ENCODE peak calls at places on chromosomes 6 and 20, in ten cellular contexts. One of them, this sample, is unnamed.

GRCh38 chr6:101806241-101806640 is 412.7 kb downstream of the GRIK2 start:
- DNase-seq in OCI-LY7: no peak
- DNase-seq in A673: no peak
- DNase-seq in left ventricle myocardium inferior: no peak
- DNase-seq in right cardiac atrium: no peak
- DNase-seq in fibroblast of lung: peak
- DNase-seq in transverse colon: no peak
- DNase-seq in CD8-positive, alpha-beta memory T cell: no peak
- DNase-seq in esophagus squamous epithelium: no peak
- DNase-seq in kidney: no peak
- DNase-seq in this sample: no peak

GRCh38 chr6:2767327-2767985 is 2.3 kb downstream of the WRNIP1 start:
- DNase-seq in right cardiac atrium: no peak
- DNase-seq in CD8-positive, alpha-beta memory T cell: no peak
- DNase-seq in fibroblast of lung: no peak
- DNase-seq in OCI-LY7: peak
- DNase-seq in esophagus squamous epithelium: no peak
- DNase-seq in A673: no peak
- DNase-seq in kidney: no peak
- DNase-seq in transverse colon: no peak
- DNase-seq in left ventricle myocardium inferior: no peak
- DNase-seq in this sample: no peak

GRCh38 chr6:35730745-35731413 is 6.0 kb upstream of the ARMC12 start:
- DNase-seq in right cardiac atrium: peak
- DNase-seq in transverse colon: no peak
- DNase-seq in OCI-LY7: peak
- DNase-seq in left ventricle myocardium inferior: no peak
- DNase-seq in esophagus squamous epithelium: no peak
- DNase-seq in kidney: no peak
- DNase-seq in CD8-positive, alpha-beta memory T cell: no peak
- DNase-seq in A673: no peak
- DNase-seq in fibroblast of lung: no peak
- DNase-seq in this sample: no peak

GRCh38 chr6:154604120-154604519 is 93.6 kb upstream of the CNKSR3 start:
- DNase-seq in left ventricle myocardium inferior: no peak
- DNase-seq in A673: no peak
- DNase-seq in right cardiac atrium: no peak
- DNase-seq in fibroblast of lung: no peak
- DNase-seq in kidney: no peak
- DNase-seq in CD8-positive, alpha-beta memory T cell: no peak
- DNase-seq in esophagus squamous epithelium: no peak
- DNase-seq in transverse colon: no peak
- DNase-seq in OCI-LY7: no peak
- DNase-seq in this sample: no peak

GRCh38 chr6:43916091-43916923 is 146.3 kb downstream of the VEGFA start:
- DNase-seq in esophagus squamous epithelium: no peak
- DNase-seq in kidney: peak
- DNase-seq in CD8-positive, alpha-beta memory T cell: no peak
- DNase-seq in transverse colon: no peak
- DNase-seq in right cardiac atrium: no peak
- DNase-seq in fibroblast of lung: peak
- DNase-seq in left ventricle myocardium inferior: no peak
- DNase-seq in OCI-LY7: no peak
- DNase-seq in A673: no peak
- DNase-seq in this sample: no peak

GRCh38 chr20:50916257-50916656 is 15.0 kb downstream of the ADNP start:
- DNase-seq in left ventricle myocardium inferior: no peak
- DNase-seq in right cardiac atrium: no peak
- DNase-seq in A673: peak
- DNase-seq in esophagus squamous epithelium: no peak
- DNase-seq in transverse colon: no peak
- DNase-seq in kidney: no peak
- DNase-seq in OCI-LY7: no peak
- DNase-seq in fibroblast of lung: peak
- DNase-seq in CD8-positive, alpha-beta memory T cell: no peak
- DNase-seq in this sample: no peak

GRCh38 chr6:39307462-39307861 is 6.8 kb downstream of the KCNK17 start:
- DNase-seq in fibroblast of lung: no peak
- DNase-seq in OCI-LY7: no peak
- DNase-seq in CD8-positive, alpha-beta memory T cell: no peak
- DNase-seq in kidney: no peak
- DNase-seq in right cardiac atrium: no peak
- DNase-seq in esophagus squamous epithelium: no peak
- DNase-seq in transverse colon: no peak
- DNase-seq in left ventricle myocardium inferior: no peak
- DNase-seq in A673: no peak
- DNase-seq in this sample: no peak

GRCh38 chr20:62824476-62825287 is 7.8 kb downstream of the COL9A3 start:
- DNase-seq in A673: peak
- DNase-seq in fibroblast of lung: peak
- DNase-seq in esophagus squamous epithelium: no peak
- DNase-seq in transverse colon: peak
- DNase-seq in kidney: peak
- DNase-seq in OCI-LY7: peak
- DNase-seq in right cardiac atrium: no peak
- DNase-seq in left ventricle myocardium inferior: no peak
- DNase-seq in CD8-positive, alpha-beta memory T cell: no peak
- DNase-seq in this sample: peak

GRCh38 chr6:41970436-41970846 is 28.8 kb upstream of the CCND3 start:
- DNase-seq in esophagus squamous epithelium: no peak
- DNase-seq in fibroblast of lung: peak
- DNase-seq in kidney: no peak
- DNase-seq in left ventricle myocardium inferior: no peak
- DNase-seq in right cardiac atrium: peak
- DNase-seq in transverse colon: no peak
- DNase-seq in OCI-LY7: peak
- DNase-seq in A673: peak
- DNase-seq in CD8-positive, alpha-beta memory T cell: no peak
- DNase-seq in this sample: no peak

GRCh38 chr6:42960243-42961019 is at the start of gene GNMT:
- DNase-seq in CD8-positive, alpha-beta memory T cell: no peak
- DNase-seq in kidney: peak
- DNase-seq in fibroblast of lung: peak
- DNase-seq in esophagus squamous epithelium: no peak
- DNase-seq in OCI-LY7: no peak
- DNase-seq in A673: no peak
- DNase-seq in transverse colon: peak
- DNase-seq in right cardiac atrium: peak
- DNase-seq in left ventricle myocardium inferior: peak
- DNase-seq in this sample: peak

GRCh38 chr6:131894735-131895424 is 56.3 kb downstream of the CCN2 start:
- DNase-seq in OCI-LY7: no peak
- DNase-seq in left ventricle myocardium inferior: no peak
- DNase-seq in kidney: no peak
- DNase-seq in esophagus squamous epithelium: no peak
- DNase-seq in right cardiac atrium: no peak
- DNase-seq in A673: no peak
- DNase-seq in fibroblast of lung: no peak
- DNase-seq in CD8-positive, alpha-beta memory T cell: no peak
- DNase-seq in transverse colon: peak
- DNase-seq in this sample: no peak

GRCh38 chr6:140480852-140481251 is 1106.4 kb upstream of the CITED2 start:
- DNase-seq in transverse colon: no peak
- DNase-seq in OCI-LY7: no peak
- DNase-seq in CD8-positive, alpha-beta memory T cell: no peak
- DNase-seq in A673: no peak
- DNase-seq in fibroblast of lung: peak
- DNase-seq in left ventricle myocardium inferior: peak
- DNase-seq in esophagus squamous epithelium: no peak
- DNase-seq in right cardiac atrium: no peak
- DNase-seq in kidney: no peak
- DNase-seq in this sample: no peak

GRCh38 chr6:4647414-4648365 is 128.5 kb upstream of the CDYL start:
- DNase-seq in A673: peak
- DNase-seq in CD8-positive, alpha-beta memory T cell: no peak
- DNase-seq in left ventricle myocardium inferior: peak
- DNase-seq in esophagus squamous epithelium: no peak
- DNase-seq in right cardiac atrium: peak
- DNase-seq in OCI-LY7: peak
- DNase-seq in transverse colon: peak
- DNase-seq in fibroblast of lung: peak
- DNase-seq in kidney: peak
- DNase-seq in this sample: no peak

GRCh38 chr6:136524936-136525413 is 25.2 kb downstream of the MAP7 start:
- DNase-seq in right cardiac atrium: no peak
- DNase-seq in CD8-positive, alpha-beta memory T cell: no peak
- DNase-seq in kidney: no peak
- DNase-seq in transverse colon: no peak
- DNase-seq in esophagus squamous epithelium: no peak
- DNase-seq in A673: no peak
- DNase-seq in fibroblast of lung: no peak
- DNase-seq in OCI-LY7: no peak
- DNase-seq in left ventricle myocardium inferior: no peak
- DNase-seq in this sample: no peak

GRCh38 chr20:8454137-8454712 is 322.2 kb downstream of the PLCB1 start:
- DNase-seq in left ventricle myocardium inferior: no peak
- DNase-seq in CD8-positive, alpha-beta memory T cell: no peak
- DNase-seq in fibroblast of lung: peak
- DNase-seq in A673: peak
- DNase-seq in OCI-LY7: peak
- DNase-seq in right cardiac atrium: no peak
- DNase-seq in kidney: no peak
- DNase-seq in esophagus squamous epithelium: no peak
- DNase-seq in transverse colon: no peak
- DNase-seq in this sample: no peak

GRCh38 chr20:31690124-31690666 is 32.5 kb downstream of the BCL2L1 start:
- DNase-seq in right cardiac atrium: no peak
- DNase-seq in OCI-LY7: no peak
- DNase-seq in A673: no peak
- DNase-seq in left ventricle myocardium inferior: no peak
- DNase-seq in fibroblast of lung: no peak
- DNase-seq in esophagus squamous epithelium: no peak
- DNase-seq in CD8-positive, alpha-beta memory T cell: no peak
- DNase-seq in kidney: no peak
- DNase-seq in transverse colon: no peak
- DNase-seq in this sample: no peak
- H3K27ac ChIP-seq in right cardiac atrium: no peak
- H3K27ac ChIP-seq in OCI-LY7: peak
- H3K27ac ChIP-seq in A673: peak
- H3K27ac ChIP-seq in left ventricle myocardium inferior: peak
- H3K27ac ChIP-seq in fibroblast of lung: no peak
- H3K27ac ChIP-seq in esophagus squamous epithelium: no peak
- H3K27ac ChIP-seq in CD8-positive, alpha-beta memory T cell: no peak
- H3K27ac ChIP-seq in kidney: no peak
- H3K27ac ChIP-seq in transverse colon: no peak
- H3K27ac ChIP-seq in this sample: no peak

GRCh38 chr6:113968472-113968871 is 2.5 kb downstream of the HDAC2 start:
- DNase-seq in A673: no peak
- DNase-seq in transverse colon: no peak
- DNase-seq in OCI-LY7: no peak
- DNase-seq in left ventricle myocardium inferior: no peak
- DNase-seq in right cardiac atrium: no peak
- DNase-seq in esophagus squamous epithelium: no peak
- DNase-seq in kidney: no peak
- DNase-seq in fibroblast of lung: no peak
- DNase-seq in CD8-positive, alpha-beta memory T cell: no peak
- DNase-seq in this sample: no peak
- H3K4me3 ChIP-seq in A673: peak
- H3K4me3 ChIP-seq in transverse colon: no peak
- H3K4me3 ChIP-seq in OCI-LY7: peak
- H3K4me3 ChIP-seq in left ventricle myocardium inferior: peak
- H3K4me3 ChIP-seq in right cardiac atrium: no peak
- H3K4me3 ChIP-seq in esophagus squamous epithelium: no peak
- H3K4me3 ChIP-seq in kidney: peak
- H3K4me3 ChIP-seq in fibroblast of lung: peak
- H3K4me3 ChIP-seq in CD8-positive, alpha-beta memory T cell: no peak
- H3K4me3 ChIP-seq in this sample: peak

GRCh38 chr6:24922854-24923253 is 12.9 kb downstream of the RIPOR2 start:
- DNase-seq in fibroblast of lung: no peak
- DNase-seq in CD8-positive, alpha-beta memory T cell: no peak
- DNase-seq in kidney: no peak
- DNase-seq in transverse colon: no peak
- DNase-seq in right cardiac atrium: no peak
- DNase-seq in OCI-LY7: no peak
- DNase-seq in A673: no peak
- DNase-seq in left ventricle myocardium inferior: no peak
- DNase-seq in esophagus squamous epithelium: no peak
- DNase-seq in this sample: no peak

GRCh38 chr6:24925661-24926060 is 10.1 kb downstream of the RIPOR2 start:
- DNase-seq in left ventricle myocardium inferior: no peak
- DNase-seq in kidney: no peak
- DNase-seq in right cardiac atrium: no peak
- DNase-seq in fibroblast of lung: no peak
- DNase-seq in esophagus squamous epithelium: no peak
- DNase-seq in transverse colon: no peak
- DNase-seq in A673: no peak
- DNase-seq in CD8-positive, alpha-beta memory T cell: no peak
- DNase-seq in OCI-LY7: no peak
- DNase-seq in this sample: no peak

GRCh38 chr6:24922174-24922573 is 13.6 kb downstream of the RIPOR2 start:
- DNase-seq in left ventricle myocardium inferior: no peak
- DNase-seq in OCI-LY7: peak
- DNase-seq in A673: peak
- DNase-seq in esophagus squamous epithelium: no peak
- DNase-seq in kidney: no peak
- DNase-seq in transverse colon: no peak
- DNase-seq in fibroblast of lung: no peak
- DNase-seq in CD8-positive, alpha-beta memory T cell: no peak
- DNase-seq in right cardiac atrium: no peak
- DNase-seq in this sample: no peak

GRCh38 chr6:24924956-24925355 is 10.8 kb downstream of the RIPOR2 start:
- DNase-seq in kidney: no peak
- DNase-seq in left ventricle myocardium inferior: no peak
- DNase-seq in OCI-LY7: no peak
- DNase-seq in right cardiac atrium: no peak
- DNase-seq in CD8-positive, alpha-beta memory T cell: no peak
- DNase-seq in fibroblast of lung: no peak
- DNase-seq in A673: no peak
- DNase-seq in transverse colon: no peak
- DNase-seq in esophagus squamous epithelium: no peak
- DNase-seq in this sample: no peak

DNA sequence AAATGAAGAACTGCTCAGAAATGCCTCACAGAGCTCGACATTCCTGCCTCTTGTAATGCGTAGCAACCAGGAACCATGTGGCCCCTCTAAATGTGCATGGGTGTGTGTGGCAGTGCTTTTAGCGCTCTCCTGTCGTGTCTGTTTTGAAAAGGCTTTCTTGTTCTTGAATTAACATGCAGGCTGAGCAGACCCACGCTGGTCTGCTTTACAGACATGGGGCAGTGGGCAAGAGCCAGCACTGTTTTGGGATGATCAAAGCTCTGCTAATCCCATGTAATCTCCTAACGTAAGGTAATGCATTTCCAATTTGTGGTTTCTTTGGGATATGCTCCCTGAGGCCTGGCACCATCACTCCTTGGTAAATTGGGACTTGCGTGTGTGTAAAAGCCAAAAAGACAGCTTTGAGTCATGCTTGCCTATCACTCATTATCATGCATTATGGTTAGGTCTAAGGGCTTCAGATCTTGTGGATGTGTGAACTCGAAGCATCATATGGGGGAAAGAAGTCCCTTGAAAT is 11.8 kb downstream of the RIPOR2 start:
- DNase-seq in OCI-LY7: no peak
- DNase-seq in CD8-positive, alpha-beta memory T cell: no peak
- DNase-seq in esophagus squamous epithelium: no peak
- DNase-seq in right cardiac atrium: no peak
- DNase-seq in transverse colon: no peak
- DNase-seq in left ventricle myocardium inferior: no peak
- DNase-seq in A673: no peak
- DNase-seq in kidney: no peak
- DNase-seq in fibroblast of lung: no peak
- DNase-seq in this sample: no peak
- H3K27ac ChIP-seq in OCI-LY7: no peak
- H3K27ac ChIP-seq in CD8-positive, alpha-beta memory T cell: no peak
- H3K27ac ChIP-seq in esophagus squamous epithelium: no peak
- H3K27ac ChIP-seq in right cardiac atrium: no peak
- H3K27ac ChIP-seq in transverse colon: no peak
- H3K27ac ChIP-seq in left ventricle myocardium inferior: no peak
- H3K27ac ChIP-seq in A673: no peak
- H3K27ac ChIP-seq in kidney: no peak
- H3K27ac ChIP-seq in fibroblast of lung: no peak
- H3K27ac ChIP-seq in this sample: peak

GRCh38 chr20:33667245-33668086 is 723 bp downstream of the ACTL10 start:
- DNase-seq in OCI-LY7: peak
- DNase-seq in CD8-positive, alpha-beta memory T cell: peak
- DNase-seq in right cardiac atrium: peak
- DNase-seq in esophagus squamous epithelium: no peak
- DNase-seq in transverse colon: peak
- DNase-seq in kidney: peak
- DNase-seq in A673: peak
- DNase-seq in left ventricle myocardium inferior: peak
- DNase-seq in fibroblast of lung: peak
- DNase-seq in this sample: peak
- H3K4me3 ChIP-seq in OCI-LY7: peak
- H3K4me3 ChIP-seq in CD8-positive, alpha-beta memory T cell: peak
- H3K4me3 ChIP-seq in right cardiac atrium: peak
- H3K4me3 ChIP-seq in esophagus squamous epithelium: peak
- H3K4me3 ChIP-seq in transverse colon: peak
- H3K4me3 ChIP-seq in kidney: peak
- H3K4me3 ChIP-seq in A673: peak
- H3K4me3 ChIP-seq in left ventricle myocardium inferior: peak
- H3K4me3 ChIP-seq in fibroblast of lung: peak
- H3K4me3 ChIP-seq in this sample: peak

This sample was measured in CD4-positive, CD25-positive, alpha-beta regulatory T cell.